ENCODE peak calls at places on chromosomes 4 and X, in six cellular contexts. K, U, Z, J, L and T are unnamed samples.

GRCh38 chrX:85930099-85930498 is 117.3 kb downstream of the CHM start:
- DNase-seq in K (no peak), U (no peak), Z (no peak), J (no peak), L (no peak), T (peak)

GRCh38 chrX:130896816-130897508 is 6.0 kb downstream of the ENOX2 start:
- DNase-seq in K (no peak), U (no peak), Z (peak), J (no peak), L (peak), T (no peak)

GRCh38 chr4:108166441-108167315 is 2.1 kb downstream of the LEF1 start:
- DNase-seq in K (no peak), U (no peak), Z (no peak), J (no peak), L (peak), T (no peak)

GRCh38 chrX:97326456-97326855 is 442.7 kb downstream of the RPA4 start:
- DNase-seq in K (no peak), U (no peak), Z (no peak), J (no peak), L (no peak), T (no peak)

GRCh38 chrX:30577362-30577961 is at the start of gene TASL:
- DNase-seq in K (peak), U (no peak), Z (no peak), J (no peak), L (no peak), T (no peak)

GRCh38 chr4:33780952-33781655 is 2463.2 kb downstream of the ARAP2 start:
- DNase-seq in K (no peak), U (no peak), Z (peak), J (no peak), L (peak), T (peak)

GRCh38 chrX:103248553-103248952 is 6.4 kb downstream of the TCEAL8 start:
- DNase-seq in K (peak), U (no peak), Z (peak), J (no peak), L (peak), T (peak)

GRCh38 chr4:45063701-45064100 is 337.3 kb upstream of the GNPDA2 start:
- DNase-seq in K (no peak), U (no peak), Z (no peak), J (no peak), L (no peak), T (no peak)

GRCh38 chrX:30196322-30196721 is 19.0 kb upstream of the MAGEB2 start:
- DNase-seq in K (peak), U (no peak), Z (no peak), J (no peak), L (no peak), T (peak)

GRCh38 chr4:38185406-38185805 is 225.2 kb downstream of the PTTG2 start:
- DNase-seq in K (no peak), U (no peak), Z (no peak), J (no peak), L (no peak), T (no peak)

GRCh38 chr4:122827899-122828601 is 1.4 kb downstream of the FGF2 start:
- DNase-seq in K (peak), U (no peak), Z (peak), J (peak), L (peak), T (peak)

GRCh38 chr4:142528433-142528832 is 317.7 kb downstream of the INPP4B start:
- DNase-seq in K (no peak), U (no peak), Z (peak), J (no peak), L (peak), T (peak)

GRCh38 chrX:9846631-9847030 is 60.4 kb downstream of the SHROOM2 start:
- DNase-seq in K (no peak), U (no peak), Z (no peak), J (no peak), L (no peak), T (no peak)

GRCh38 chr4:94468093-94468492 is 16.4 kb downstream of the PDLIM5 start:
- DNase-seq in K (no peak), U (no peak), Z (no peak), J (no peak), L (no peak), T (no peak)

GRCh38 chrX:48934581-48935331 is 15.9 kb upstream of the PIM2 start:
- DNase-seq in K (no peak), U (no peak), Z (no peak), J (no peak), L (no peak), T (no peak)

GRCh38 chrX:154378059-154378798 is 866 bp upstream of the EMD start:
- DNase-seq in K (no peak), U (peak), Z (peak), J (peak), L (peak), T (peak)

GRCh38 chr4:101019941-101020401 is 327.4 kb downstream of the PPP3CA start:
- DNase-seq in K (no peak), U (no peak), Z (no peak), J (no peak), L (no peak), T (peak)

GRCh38 chrX:105375816-105376215 is 155.3 kb upstream of the TEX13A start:
- DNase-seq in K (no peak), U (no peak), Z (peak), J (no peak), L (peak), T (peak)

GRCh38 chr4:57094482-57095223 is 15.5 kb downstream of the IGFBP7 start:
- DNase-seq in K (no peak), U (no peak), Z (peak), J (no peak), L (peak), T (peak)

GRCh38 chr4:39759569-39759968 is 61.6 kb downstream of the UBE2K start:
- DNase-seq in K (no peak), U (no peak), Z (no peak), J (no peak), L (no peak), T (peak)

GRCh38 chr4:158530391-158530790 is 8.7 kb downstream of the RXFP1 start:
- DNase-seq in K (no peak), U (no peak), Z (no peak), J (no peak), L (peak), T (no peak)

GRCh38 chrX:67570839-67571238 is 27.0 kb downstream of the AR start:
- DNase-seq in K (no peak), U (no peak), Z (no peak), J (no peak), L (no peak), T (no peak)

GRCh38 chrX:81280148-81280547 is 78.2 kb downstream of the SH3BGRL start:
- DNase-seq in K (no peak), U (no peak), Z (peak), J (no peak), L (peak), T (no peak)

GRCh38 chrX:46444011-46444410 is 101.2 kb downstream of the ZNF674 start:
- DNase-seq in K (peak), U (no peak), Z (peak), J (no peak), L (peak), T (peak)

GRCh38 chr4:88958080-88958479 is 98.9 kb downstream of the FAM13A start:
- DNase-seq in K (no peak), U (no peak), Z (no peak), J (no peak), L (no peak), T (no peak)

GRCh38 chr4:181161669-181162068 is 1081.5 kb upstream of the TENM3 start:
- DNase-seq in K (no peak), U (no peak), Z (no peak), J (no peak), L (peak), T (peak)

GRCh38 chrX:96685205-96686099 is 810 bp downstream of the DIAPH2 start:
- DNase-seq in K (peak), U (peak), Z (peak), J (peak), L (peak), T (peak)

GRCh38 chrX:153469811-153470410 is 465 bp downstream of the HAUS7 start:
- DNase-seq in K (peak), U (no peak), Z (peak), J (no peak), L (peak), T (peak)

GRCh38 chrX:152896450-152896849 is 1.4 kb upstream of the ZNF185 start:
- DNase-seq in K (peak), U (no peak), Z (peak), J (no peak), L (no peak), T (peak)

GRCh38 chr4:5827108-5828004 is 65.5 kb downstream of the CRMP1 start:
- DNase-seq in K (peak), U (peak), Z (peak), J (no peak), L (peak), T (no peak)

GRCh38 chr4:148171596-148171995 is 270.6 kb downstream of the NR3C2 start:
- DNase-seq in K (no peak), U (no peak), Z (no peak), J (no peak), L (no peak), T (no peak)

GRCh38 chr4:100022792-100023222 is 72.7 kb upstream of the H2AZ1 start:
- DNase-seq in K (no peak), U (no peak), Z (no peak), J (no peak), L (peak), T (no peak)

GRCh38 chrX:39955621-39956020 is 142.1 kb downstream of the BCOR start:
- DNase-seq in K (peak), U (no peak), Z (no peak), J (no peak), L (no peak), T (peak)

GRCh38 chr4:76590847-76591281 is 155.8 kb downstream of the SHROOM3 start:
- DNase-seq in K (no peak), U (no peak), Z (peak), J (no peak), L (no peak), T (no peak)

GRCh38 chrX:119655125-119655524 is 37.8 kb downstream of the SEPTIN6 start:
- DNase-seq in K (peak), U (peak), Z (peak), J (no peak), L (peak), T (peak)

GRCh38 chrX:48617542-48618340 is 20.4 kb downstream of the WDR13 start:
- DNase-seq in K (peak), U (no peak), Z (peak), J (no peak), L (peak), T (no peak)

GRCh38 chrX:18598413-18598812 is 73.5 kb downstream of the RS1 start:
- DNase-seq in K (no peak), U (no peak), Z (no peak), J (no peak), L (no peak), T (no peak)

DNA sequence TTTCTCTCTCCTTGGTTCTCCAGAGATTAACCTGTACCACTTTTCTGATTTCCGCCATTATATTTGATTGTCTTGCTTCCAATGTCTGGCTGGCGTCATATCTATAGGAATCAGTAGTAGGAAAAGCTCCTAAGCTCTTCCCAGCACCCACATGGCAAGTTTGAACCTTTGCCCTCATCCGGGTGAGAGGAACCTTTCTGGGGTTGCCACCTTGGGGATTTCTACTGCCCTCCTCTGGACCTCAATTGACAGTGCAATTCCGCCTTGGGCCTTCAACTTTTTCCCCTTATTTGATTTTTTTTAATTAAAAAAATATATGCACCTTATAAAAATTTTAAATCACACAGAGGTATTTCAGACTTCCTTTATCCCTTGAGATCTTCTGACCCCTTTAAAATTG is 2.0 kb upstream of the CXorf66 start:
- DNase-seq in K (peak), U (no peak), Z (peak), J (no peak), L (peak), T (peak)
- TF ChIP-seq CTCF in K (peak), U (no peak), Z (peak), J (no peak), L (peak), T (peak)

GRCh38 chrX:135927897-135928296 is 34.4 kb downstream of the SAGE1 start:
- DNase-seq in K (no peak), U (no peak), Z (no peak), J (no peak), L (no peak), T (no peak)

GRCh38 chrX:135923353-135923752 is 29.8 kb downstream of the SAGE1 start:
- DNase-seq in K (no peak), U (no peak), Z (peak), J (no peak), L (no peak), T (peak)
- TF ChIP-seq CTCF in K (no peak), U (no peak), Z (no peak), J (no peak), L (peak), T (peak)

DNA sequence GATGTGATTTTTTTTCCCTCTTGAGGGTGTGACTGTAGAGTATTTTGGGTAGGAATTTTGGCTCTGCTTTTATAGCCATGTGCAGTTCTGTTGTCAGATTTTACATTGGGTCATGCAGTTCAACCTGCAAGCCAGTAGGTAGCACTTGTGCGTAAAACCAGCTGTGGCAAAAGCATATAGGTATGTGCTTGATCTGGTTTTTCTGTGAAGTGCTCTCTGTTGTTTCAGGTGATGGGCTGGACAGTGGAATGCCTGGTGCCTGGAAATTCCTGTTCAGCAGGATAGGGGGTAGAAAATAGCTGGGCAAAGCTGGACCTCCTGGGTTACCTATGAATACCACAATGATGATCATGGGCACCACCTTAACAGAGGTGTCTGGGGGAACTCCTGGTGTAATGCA is 584.2 kb upstream of the PCDH10 start:
- DNase-seq in K (no peak), U (no peak), Z (no peak), J (no peak), L (no peak), T (peak)
- TF ChIP-seq CTCF in K (no peak), U (no peak), Z (no peak), J (no peak), L (no peak), T (peak)

DNA sequence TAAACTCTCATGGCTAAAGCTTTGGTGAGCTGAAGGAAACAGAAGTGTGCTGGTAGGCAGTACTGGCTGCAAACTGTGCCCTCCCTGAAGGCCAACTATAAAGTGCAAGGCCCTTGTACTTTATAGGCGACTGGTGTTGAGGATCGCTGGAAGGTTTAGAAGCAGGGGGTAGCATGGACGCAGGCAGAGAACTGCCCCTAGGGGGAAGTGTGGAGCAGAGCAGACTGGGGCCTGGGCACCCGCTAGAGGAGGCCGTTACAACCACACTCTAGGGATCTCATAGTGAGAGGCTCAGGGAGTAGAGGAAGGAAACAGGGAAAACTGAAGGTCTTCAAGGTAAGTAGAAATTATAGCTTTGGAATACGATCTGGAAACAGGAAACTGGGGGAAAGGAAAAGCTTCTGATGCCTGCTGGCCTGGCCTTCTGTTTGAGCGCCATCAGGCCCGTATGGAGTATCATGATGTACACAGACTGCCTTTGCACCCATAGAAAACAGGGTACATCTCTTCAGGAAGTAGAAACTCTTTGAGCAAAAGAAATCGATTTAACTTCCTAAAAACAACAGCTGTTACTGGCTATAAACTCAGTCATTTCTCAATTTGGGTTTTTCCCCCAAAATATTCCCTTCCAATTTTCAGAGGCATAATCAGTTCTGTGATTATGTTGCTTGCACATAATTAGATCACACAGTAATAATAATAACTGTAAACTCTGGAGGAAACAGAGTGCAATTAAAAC is 23.9 kb upstream of the TMSB4X start:
- DNase-seq in K (peak), U (no peak), Z (peak), J (no peak), L (no peak), T (no peak)
- TF ChIP-seq CTCF in K (peak), U (no peak), Z (peak), J (no peak), L (no peak), T (no peak)

DNA sequence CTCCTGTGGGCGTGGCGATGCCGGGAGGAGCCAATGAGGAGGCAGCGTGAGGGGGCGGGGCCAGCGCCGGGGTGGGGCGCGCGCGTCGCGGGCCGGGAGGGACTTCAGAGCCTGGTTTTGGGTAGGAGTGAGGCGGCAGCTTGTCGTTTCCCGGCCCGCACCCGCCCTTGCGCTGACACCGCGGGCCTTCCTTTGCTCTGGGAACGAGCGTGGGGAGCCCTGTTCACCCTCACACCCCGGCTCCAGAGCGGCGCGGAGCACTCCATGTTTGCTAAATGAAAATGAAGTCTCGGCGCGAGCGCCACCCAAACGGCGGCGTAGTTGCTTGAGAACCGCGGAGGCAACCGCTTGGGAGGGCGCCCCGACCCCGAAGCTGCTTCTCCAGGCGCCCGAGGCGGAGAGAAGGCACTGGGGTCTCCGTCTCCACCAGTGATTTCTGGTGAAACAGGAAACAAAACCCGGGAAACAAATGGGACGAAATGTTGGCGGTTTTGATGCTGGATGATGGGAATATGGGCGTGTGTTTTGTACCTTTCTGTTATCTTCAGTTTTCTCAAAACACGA is 497 bp upstream of the GRPEL1 start:
- DNase-seq in K (no peak), U (no peak), Z (no peak), J (no peak), L (no peak), T (no peak)
- TF ChIP-seq CTCF in K (no peak), U (no peak), Z (no peak), J (no peak), L (no peak), T (no peak)

DNA sequence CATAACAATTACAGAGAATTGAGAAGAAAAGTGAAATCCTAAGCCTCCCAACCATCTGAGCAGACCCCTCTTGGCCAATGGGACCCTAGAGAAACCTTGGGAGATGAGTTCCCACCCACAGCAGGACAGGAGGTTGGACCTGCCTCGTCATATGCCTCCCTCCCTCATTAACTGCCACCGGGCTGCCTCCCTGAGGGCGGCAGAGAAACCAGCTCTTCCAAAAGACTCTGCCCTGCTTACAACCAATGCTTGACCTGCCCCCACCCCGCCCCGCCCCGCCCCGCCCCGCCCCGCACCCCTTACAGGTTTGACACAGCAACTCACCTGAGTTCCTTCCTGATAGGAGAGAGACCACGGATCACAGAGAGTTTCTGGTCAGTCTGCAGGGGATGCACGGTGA is 86.1 kb downstream of the ADRA2C start:
- DNase-seq in K (no peak), U (no peak), Z (no peak), J (no peak), L (no peak), T (no peak)
- TF ChIP-seq CTCF in K (no peak), U (no peak), Z (no peak), J (no peak), L (no peak), T (no peak)